ENCODE peak calls at places on chromosome 16, in six cellular contexts. S, N, T, V, O and X are unnamed samples.

GRCh38 chr16:49455991-49456745 is 82.6 kb downstream of the C16orf78 start:
- DNase-seq in O (no peak), N (no peak), S (no peak), T (no peak), V (no peak), X (no peak)

GRCh38 chr16:80986557-80986956 is 20.1 kb downstream of the CMC2 start:
- DNase-seq in S (no peak), O (no peak), T (no peak), N (no peak), V (no peak), X (no peak)

GRCh38 chr16:2699791-2700600 is 17.7 kb downstream of the KCTD5 start:
- DNase-seq in V (no peak), T (no peak), O (no peak), N (no peak), S (no peak), X (no peak)

GRCh38 chr16:15396948-15397594 is 1.5 kb downstream of the MPV17L start:
- DNase-seq in O (no peak), T (no peak), N (no peak), S (no peak), V (no peak), X (no peak)

GRCh38 chr16:66476328-66477027 is 49.4 kb downstream of the BEAN1 start:
- DNase-seq in O (no peak), T (no peak), S (no peak), V (no peak), N (no peak), X (no peak)

GRCh38 chr16:21523411-21524067 is 75.8 kb upstream of the METTL9 start:
- DNase-seq in O (no peak), T (no peak), V (no peak), S (no peak), N (no peak), X (no peak)

GRCh38 chr16:29810699-29811169 is 1.3 kb upstream of the PRRT2 start:
- DNase-seq in O (no peak), T (no peak), N (no peak), S (no peak), V (no peak), X (no peak)

GRCh38 chr16:56343661-56344517 is 81.5 kb downstream of the AMFR start:
- DNase-seq in V (no peak), T (no peak), N (no peak), O (no peak), S (peak), X (no peak)

GRCh38 chr16:68389006-68389405 is 59.3 kb downstream of the SMPD3 start:
- DNase-seq in S (no peak), N (no peak), V (no peak), O (no peak), T (no peak), X (no peak)